ENCODE peak calls at places on chromosomes 11 and 22, in five cellular contexts. H is HL-60, O is neural progenitor cell, N is tibial nerve, E is ovary. J is an unnamed sample.

GRCh38 chr22:42074153-42074750 is at the start of gene PHETA2:
- DNase-seq in H (no peak), O (peak), N (no peak), E (peak), J (no peak)

GRCh38 chr11:120344302-120345004 is 8.2 kb downstream of the ARHGEF12 start:
- DNase-seq in H (peak), E (no peak), N (no peak), O (no peak), J (no peak)

GRCh38 chr22:44547371-44547770 is 49.3 kb upstream of the RTL6 start:
- DNase-seq in O (no peak), H (no peak), N (no peak), E (no peak), J (no peak)

GRCh38 chr11:31397239-31397834 is 27.7 kb downstream of the DNAJC24 start:
- DNase-seq in O (peak), N (no peak), E (no peak), H (no peak), J (no peak)

GRCh38 chr11:76667271-76667818 is 3.2 kb downstream of the LRRC32 start:
- DNase-seq in H (no peak), N (no peak), O (no peak), E (peak), J (no peak)

GRCh38 chr22:50236731-50237409 is 8.0 kb downstream of the TUBGCP6 start:
- DNase-seq in O (peak), E (no peak), N (no peak), H (no peak), J (no peak)

GRCh38 chr11:125903753-125904659 is at the start of gene DDX25:
- DNase-seq in O (peak), E (peak), H (no peak), N (no peak), J (no peak)

GRCh38 chr11:93251922-93252321 is 54.1 kb upstream of the SLC36A4 start:
- DNase-seq in H (no peak), O (no peak), N (no peak), E (no peak), J (no peak)

GRCh38 chr11:68048681-68049508 is 10.1 kb downstream of the TCIRG1 start:
- DNase-seq in O (no peak), H (no peak), E (no peak), N (no peak), J (no peak)

GRCh38 chr11:73410627-73411026 is 34.4 kb downstream of the RELT start:
- DNase-seq in E (no peak), O (no peak), N (no peak), H (no peak), J (no peak)

GRCh38 chr22:36606114-36606513 is 77.1 kb upstream of the EIF3D start:
- DNase-seq in E (no peak), H (no peak), N (no peak), O (no peak), J (no peak)

GRCh38 chr22:41664490-41664889 is 24.2 kb downstream of the SNU13 start:
- DNase-seq in O (no peak), N (no peak), H (no peak), E (no peak), J (no peak)

GRCh38 chr11:45048870-45049825 is 97.3 kb upstream of the PRDM11 start:
- DNase-seq in O (no peak), N (no peak), H (no peak), E (no peak), J (no peak)

GRCh38 chr11:96704847-96705246 is 315.0 kb downstream of the JRKL start:
- DNase-seq in O (peak), E (no peak), N (no peak), H (no peak), J (no peak)

DNA sequence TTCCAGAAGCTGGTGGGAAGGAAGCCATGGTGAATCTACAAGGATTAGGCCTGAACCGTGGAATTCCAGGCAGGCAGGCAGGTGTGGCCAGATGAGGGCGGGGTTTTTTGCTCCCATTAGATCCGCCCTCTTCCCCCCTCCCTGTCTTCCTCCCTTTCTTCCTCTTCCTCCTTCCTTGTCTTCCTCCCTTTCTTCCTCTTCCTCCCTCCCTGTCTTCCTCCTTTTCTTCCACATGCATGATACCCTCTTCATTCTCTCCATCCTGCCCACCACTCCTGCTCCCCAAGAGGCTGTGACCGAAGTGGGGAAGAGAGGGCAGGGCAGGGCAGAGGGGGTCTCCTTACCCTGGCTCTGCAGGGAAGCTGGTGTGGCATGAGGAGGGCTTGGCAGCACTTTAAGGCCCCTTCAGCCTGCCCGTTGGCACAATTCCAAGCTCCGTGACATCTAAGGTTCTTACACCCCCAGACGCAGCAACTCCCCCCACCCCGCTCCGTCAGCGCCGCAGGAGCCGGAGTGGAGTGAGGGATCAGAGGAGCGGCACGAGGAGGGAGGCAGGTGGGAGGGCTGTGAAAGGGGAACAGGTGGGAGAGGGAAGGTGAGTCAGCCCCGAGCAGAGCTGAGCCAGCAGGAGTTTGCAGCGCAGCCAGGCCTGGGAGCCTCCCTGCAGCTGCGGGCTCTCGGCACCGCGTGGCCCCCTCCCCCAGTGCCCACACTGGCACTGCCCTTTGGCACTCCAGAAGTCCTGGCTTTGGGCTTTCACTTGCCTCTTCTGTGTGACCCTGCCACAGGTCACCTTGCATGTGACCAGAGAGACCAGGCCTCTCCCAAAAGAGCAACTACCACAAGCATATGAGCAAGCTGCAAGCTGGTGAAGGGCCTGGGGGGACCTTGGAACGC is 32.1 kb downstream of the KCNJ4 start:
- DNase-seq in E (no peak), N (no peak), O (no peak), H (no peak), J (peak)
- H3K27ac ChIP-seq in E (no peak), N (no peak), O (no peak), H (no peak), J (peak)

DNA sequence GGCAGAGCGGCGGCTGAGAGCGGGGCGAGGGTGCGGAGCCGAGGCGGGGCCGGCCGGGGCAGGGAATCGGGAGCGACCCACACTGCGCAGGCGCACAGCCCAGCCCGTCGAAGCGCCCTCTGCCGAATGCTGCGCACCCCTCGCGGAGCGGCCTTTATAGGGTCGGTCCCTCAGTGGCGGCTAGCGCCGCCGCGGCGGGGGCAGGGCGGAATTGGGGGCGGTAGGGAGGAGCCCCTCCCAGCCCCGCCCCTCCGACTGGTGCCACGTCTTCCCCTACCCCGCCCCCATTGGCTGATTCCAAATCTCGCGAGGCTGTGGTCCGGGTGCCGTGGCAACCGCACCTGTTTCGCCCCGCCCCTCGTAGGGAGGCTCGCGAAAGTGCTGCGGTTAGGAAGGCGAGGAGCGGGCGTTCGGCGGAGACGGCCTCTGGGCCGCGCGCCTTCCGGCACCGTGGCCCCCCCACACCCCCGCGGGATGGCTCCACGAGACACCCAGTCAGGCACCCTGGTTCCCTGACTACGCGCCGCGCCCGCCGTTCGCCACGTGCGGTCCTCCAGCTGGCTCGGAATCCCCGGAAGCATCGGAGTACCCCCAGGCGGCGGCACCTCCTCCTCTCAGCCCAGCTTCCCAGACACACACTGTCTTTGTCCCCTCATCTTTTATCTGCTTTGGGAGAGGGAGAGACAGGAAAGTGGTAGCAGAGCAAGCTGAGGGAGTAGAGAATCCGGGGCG is at the start of gene EHD1:
- DNase-seq in H (peak), O (peak), E (peak), N (peak), J (peak)
- H3K27ac ChIP-seq in H (peak), O (peak), E (no peak), N (peak), J (peak)

DNA sequence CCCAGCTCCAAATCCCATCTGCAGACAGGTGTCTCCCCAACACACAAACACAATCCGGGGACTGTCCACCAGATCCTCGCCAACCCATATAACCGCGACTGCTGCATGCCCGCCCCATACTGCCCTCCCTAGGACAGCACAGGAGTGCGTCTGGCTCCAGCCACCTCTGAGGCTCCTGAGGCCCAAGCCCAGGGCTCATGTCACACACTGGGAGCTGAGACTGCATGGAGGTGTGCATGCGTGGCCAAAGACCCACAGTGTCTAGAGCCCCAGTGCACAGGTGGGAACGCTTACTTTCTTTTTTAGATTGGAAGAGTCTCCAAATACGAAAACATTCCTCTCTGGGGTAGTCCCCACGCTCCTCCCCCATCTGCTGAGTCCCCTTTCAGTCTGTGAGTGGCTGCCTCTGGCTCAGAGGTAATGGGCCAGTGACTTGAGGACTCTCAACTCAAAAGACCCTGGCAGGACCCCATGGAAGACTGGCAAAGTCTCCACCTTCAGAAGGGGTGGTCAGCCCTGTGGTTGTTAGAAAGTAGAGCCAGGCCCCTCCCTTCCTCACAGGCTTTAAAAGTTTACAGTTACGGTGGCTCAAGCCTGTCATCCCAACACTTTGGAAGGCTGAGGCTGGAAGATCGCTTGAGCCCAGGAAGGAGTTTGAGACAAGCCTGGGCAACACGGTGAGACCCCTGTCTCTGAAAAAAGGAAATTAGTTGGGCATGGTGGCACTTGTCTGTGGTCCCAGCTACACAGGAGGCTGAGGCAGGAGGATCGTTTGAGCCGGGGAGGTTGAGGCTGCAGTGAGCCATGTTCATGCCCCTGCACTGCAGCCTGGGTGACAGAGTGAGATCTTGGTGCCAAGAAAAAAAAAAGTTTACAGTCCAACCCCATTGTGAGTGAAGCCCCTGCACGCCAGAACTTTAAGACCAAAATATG is 2.3 kb downstream of the CBX7 start:
- DNase-seq in H (no peak), O (peak), E (peak), N (peak), J (no peak)
- H3K27ac ChIP-seq in H (no peak), O (no peak), E (peak), N (peak), J (peak)

DNA sequence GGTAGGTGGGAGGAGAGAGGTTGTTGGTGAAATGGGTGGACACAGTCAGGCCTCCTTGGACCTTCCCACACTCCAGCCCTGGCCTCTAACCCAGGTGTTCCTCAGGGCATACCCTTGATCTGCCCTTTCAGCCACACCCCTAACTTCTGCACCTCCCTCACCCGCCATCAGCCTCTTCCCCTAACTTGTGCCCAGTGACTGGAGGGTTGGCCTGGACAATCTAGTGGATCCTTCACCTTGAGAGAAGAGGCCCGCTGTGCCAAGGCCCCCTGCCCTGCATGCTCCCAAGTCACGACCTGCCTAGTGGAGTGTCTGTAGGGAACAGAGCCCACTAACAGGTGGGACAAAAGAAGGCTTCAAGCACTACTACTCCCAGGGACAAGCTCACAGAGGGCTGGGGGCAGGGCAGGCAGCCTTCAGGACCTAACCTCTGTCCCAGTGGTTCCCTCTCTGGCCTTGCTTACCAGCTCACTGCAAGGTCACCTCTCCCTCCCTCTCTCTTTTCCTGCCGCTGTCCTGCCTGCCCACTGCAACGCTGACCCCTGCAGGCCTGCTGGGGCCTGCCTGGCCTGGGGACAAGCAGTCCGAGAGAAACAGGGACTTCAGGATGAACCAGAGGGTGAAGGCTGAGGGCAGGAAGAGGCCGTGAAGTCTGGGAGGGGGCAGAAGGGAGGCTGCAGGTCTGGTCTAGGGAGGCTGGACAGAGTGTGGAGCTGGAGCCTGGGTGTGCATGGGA is 3.3 kb downstream of the SYT7 start:
- DNase-seq in N (no peak), O (peak), E (no peak), H (no peak), J (no peak)
- H3K27ac ChIP-seq in N (no peak), O (no peak), E (no peak), H (no peak), J (no peak)

GRCh38 chr11:100849914-100850235 is 162.8 kb downstream of the ARHGAP42 start:
- DNase-seq in N (no peak), H (no peak), E (no peak), O (no peak), J (no peak)

GRCh38 chr11:100851129-100851528 is 164.0 kb downstream of the ARHGAP42 start:
- DNase-seq in N (no peak), H (no peak), E (no peak), O (no peak), J (no peak)

GRCh38 chr11:100847696-100848216 is 160.7 kb downstream of the ARHGAP42 start:
- DNase-seq in H (no peak), E (no peak), O (no peak), N (no peak), J (no peak)

GRCh38 chr11:100851584-100852152 is 164.6 kb downstream of the ARHGAP42 start:
- DNase-seq in H (no peak), N (no peak), E (no peak), O (no peak), J (no peak)

DNA sequence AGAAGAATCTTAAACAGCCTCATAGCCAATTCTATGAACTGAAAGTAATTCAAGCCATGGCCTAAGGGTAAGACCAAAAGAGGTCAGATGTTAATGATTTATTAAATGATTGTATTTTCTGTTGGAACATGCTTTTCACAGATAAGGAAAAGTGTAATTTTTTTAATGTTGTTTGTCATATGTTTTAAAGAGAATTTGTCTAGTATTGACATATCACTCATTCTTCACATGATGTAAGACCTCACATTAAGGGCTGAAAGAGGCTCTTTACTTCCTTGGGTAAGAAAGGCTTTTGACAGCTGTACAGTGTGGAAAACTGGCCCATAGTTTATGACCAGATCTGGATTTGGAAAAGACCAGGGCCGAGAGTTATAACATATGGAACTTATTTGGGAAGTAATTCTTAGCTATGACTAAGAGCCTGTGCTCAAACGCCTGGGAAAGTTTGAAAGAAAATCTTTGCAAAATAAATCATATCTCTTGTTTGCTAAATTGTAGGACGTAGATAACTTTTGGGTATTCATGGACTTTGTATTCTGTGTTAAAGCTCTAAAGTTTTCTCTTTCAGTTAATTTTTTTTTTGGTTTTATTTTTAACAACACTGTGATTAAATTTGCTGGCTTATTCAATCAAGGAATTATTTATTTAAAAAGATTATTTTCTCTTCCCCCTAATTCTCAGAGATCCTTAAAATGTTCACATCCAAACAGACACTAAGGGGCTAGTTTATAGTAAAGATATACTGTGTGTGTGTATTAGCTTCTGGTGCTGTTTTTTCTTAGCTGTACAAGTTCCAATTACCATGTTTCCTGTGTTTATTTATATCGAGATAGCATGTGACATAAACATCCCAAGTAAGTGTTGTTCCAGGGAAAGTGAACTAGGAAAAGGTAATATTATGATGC is 162.2 kb downstream of the ARHGAP42 start:
- DNase-seq in E (no peak), H (no peak), O (no peak), N (no peak), J (no peak)
- H3K27ac ChIP-seq in E (no peak), H (no peak), O (no peak), N (peak), J (no peak)

GRCh38 chr11:65640483-65641207 is 2.7 kb downstream of the SIPA1 start:
- DNase-seq in H (peak), O (no peak), E (no peak), N (no peak), J (no peak)

GRCh38 chr11:65643971-65644370 is 6.1 kb downstream of the SIPA1 start:
- DNase-seq in E (no peak), O (no peak), H (no peak), N (no peak), J (no peak)

GRCh38 chr11:65639623-65640482 is 2.0 kb downstream of the SIPA1 start:
- DNase-seq in H (peak), E (no peak), O (no peak), N (no peak), J (no peak)

GRCh38 chr11:65642014-65642671 is 4.2 kb downstream of the SIPA1 start:
- DNase-seq in H (no peak), O (peak), E (no peak), N (no peak), J (no peak)

GRCh38 chr11:65641233-65642013 is 3.5 kb downstream of the SIPA1 start:
- DNase-seq in N (no peak), H (no peak), E (no peak), O (no peak), J (no peak)
- H3K27ac ChIP-seq in N (no peak), H (peak), E (no peak), O (no peak), J (peak)

GRCh38 chr11:75431533-75432525 is 1.2 kb downstream of the KLHL35 start:
- DNase-seq in N (no peak), E (no peak), O (peak), H (no peak), J (no peak)
- H3K27ac ChIP-seq in N (no peak), E (no peak), O (no peak), H (no peak), J (no peak)

DNA sequence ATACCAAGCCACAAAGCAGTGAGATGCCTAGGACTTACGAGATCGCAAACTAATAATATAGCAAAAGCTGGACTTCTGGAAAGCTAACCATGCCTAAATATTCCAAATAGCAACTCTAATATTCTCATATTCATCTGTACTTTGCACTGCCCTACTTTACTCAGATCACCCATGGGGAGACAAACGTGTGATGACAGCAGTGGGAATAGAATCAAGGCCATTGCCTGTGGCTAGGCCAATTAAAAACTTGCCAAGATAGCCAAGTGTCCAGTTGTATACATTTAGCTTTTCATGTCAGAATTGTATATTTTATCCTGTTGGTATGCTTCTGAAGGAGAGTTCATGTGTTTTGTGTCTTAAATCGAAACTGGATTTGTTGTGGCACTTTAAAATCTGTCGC is 1.2 kb upstream of the CEP126 start:
- DNase-seq in O (no peak), E (no peak), H (no peak), N (no peak), J (no peak)
- H3K27ac ChIP-seq in O (no peak), E (no peak), H (no peak), N (no peak), J (no peak)

GRCh38 chr11:62547691-62548281 is 1.2 kb upstream of the AHNAK start:
- DNase-seq in N (no peak), E (no peak), H (no peak), O (peak), J (no peak)
- H3K27ac ChIP-seq in N (peak), E (peak), H (no peak), O (no peak), J (peak)